ENCODE peak calls at places on chromosomes 3 and 15, in four cellular contexts. I is erythroblast; F is stimulated activated CD4-positive, alpha-beta T cell treated with anti-CD3 and anti-CD28 coated beads, TNF-alpha, amount 100 ng/mL, for 48 hours; B is stimulated activated CD8-positive, alpha-beta memory T cell treated with anti-CD3 and anti-CD28 coated beads, Interleukin-4, amount 100 ng/mL, for 48 hours. H is an unnamed sample.

GRCh38 chr3:100006570-100007271 is 107.6 kb downstream of the FILIP1L start:
- DNase-seq in I (no peak), F (no peak), B (no peak), H (no peak)

GRCh38 chr3:119294402-119294888 is 262 bp downstream of the ARHGAP31 start:
- DNase-seq in I (peak), F (peak), B (peak), H (peak)

GRCh38 chr3:171811059-171811912 is 1.0 kb upstream of the PLD1 start:
- DNase-seq in I (peak), F (no peak), B (no peak), H (no peak)

GRCh38 chr3:126527455-126528211 is 3.7 kb downstream of the CHST13 start:
- DNase-seq in I (no peak), F (no peak), B (no peak), H (no peak)

GRCh38 chr3:195005251-195005620 is 265.7 kb downstream of the XXYLT1 start:
- DNase-seq in I (no peak), F (no peak), B (no peak), H (no peak)

GRCh38 chr3:133928136-133928893 is 32.6 kb upstream of the RAB6B start:
- DNase-seq in I (no peak), F (no peak), B (no peak), H (no peak)

GRCh38 chr3:54294214-54294613 is 171.9 kb downstream of the CACNA2D3 start:
- DNase-seq in I (no peak), F (no peak), B (no peak), H (no peak)

GRCh38 chr3:65445573-65446204 is 593.0 kb downstream of the MAGI1 start:
- DNase-seq in I (no peak), F (no peak), B (no peak), H (no peak)

GRCh38 chr15:58627046-58627445 is 122.5 kb downstream of the ADAM10 start:
- DNase-seq in I (peak), F (no peak), B (no peak), H (no peak)

GRCh38 chr3:72177075-72178050 is 392.4 kb upstream of the PROK2 start:
- DNase-seq in I (peak), F (no peak), B (peak), H (peak)

GRCh38 chr3:79491029-79491634 is 276.7 kb downstream of the ROBO1 start:
- DNase-seq in I (no peak), F (no peak), B (no peak), H (no peak)

GRCh38 chr15:25717116-25717755 is 145.9 kb downstream of the ATP10A start:
- DNase-seq in I (no peak), F (no peak), B (no peak), H (peak)

GRCh38 chr15:60740231-60740630 is 261.3 kb upstream of the ICE2 start:
- DNase-seq in I (no peak), F (no peak), B (no peak), H (no peak)

H was measured in GM12865.